ENCODE peak calls at places on chromosomes 6 and 20, in seven cellular contexts. R is astrocyte of the spinal cord, S is Calu3, O is heart right ventricle, L is kidney, W is glutamatergic neuron, Y is suprapubic skin. E is an unnamed sample.

GRCh38 chr6:44237813-44238433 is 9.0 kb upstream of the HSP90AB1 start:
- DNase-seq in R (peak), S (peak), O (peak), L (peak), W (peak), Y (no peak), E (peak)

GRCh38 chr6:97630592-97630991 is 347.6 kb upstream of the MMS22L start:
- DNase-seq in R (peak), S (no peak), O (no peak), L (no peak), W (no peak), Y (no peak), E (no peak)

GRCh38 chr6:79601020-79601609 is 30.0 kb upstream of the SH3BGRL2 start:
- DNase-seq in R (peak), S (peak), O (no peak), L (no peak), W (no peak), Y (no peak), E (no peak)

GRCh38 chr6:13297391-13297790 is 30.9 kb downstream of the TBC1D7 start:
- DNase-seq in R (no peak), S (no peak), O (no peak), L (no peak), W (no peak), Y (peak), E (no peak)

GRCh38 chr20:38791940-38792339 is 13.6 kb upstream of the PPP1R16B start:
- DNase-seq in R (no peak), S (no peak), O (no peak), L (no peak), W (no peak), Y (no peak), E (no peak)

GRCh38 chr20:61589055-61589385 is 337.0 kb downstream of the CDH4 start:
- DNase-seq in R (peak), S (no peak), O (no peak), L (no peak), W (no peak), Y (no peak), E (no peak)

GRCh38 chr20:44120676-44121425 is 66.1 kb downstream of the JPH2 start:
- DNase-seq in R (no peak), S (no peak), O (no peak), L (no peak), W (no peak), Y (no peak), E (no peak)

GRCh38 chr6:13101985-13102384 is 226.4 kb downstream of the TBC1D7 start:
- DNase-seq in R (no peak), S (no peak), O (no peak), L (no peak), W (no peak), Y (no peak), E (no peak)

DNA sequence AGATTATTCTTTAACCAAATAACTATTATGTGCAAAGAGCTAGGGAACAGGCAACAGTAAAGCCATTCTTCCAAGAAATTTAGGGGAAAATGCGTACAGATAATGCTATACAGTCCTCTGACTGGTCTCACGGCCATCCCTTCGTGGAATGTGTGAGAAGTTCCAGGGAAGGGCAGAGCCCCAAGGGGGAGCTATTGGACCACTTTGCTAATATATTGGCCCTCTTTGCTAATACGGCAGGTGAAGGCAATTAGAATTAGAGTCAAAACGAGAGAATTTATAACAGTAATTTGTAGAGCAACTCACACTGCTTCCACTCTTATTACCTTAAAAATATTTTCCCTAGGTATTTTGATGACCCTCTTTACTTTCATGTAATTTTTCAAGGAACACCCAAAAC is 140.4 kb downstream of the IMPG1 start:
- DNase-seq in R (peak), S (peak), O (no peak), L (no peak), W (peak), Y (no peak), E (no peak)
- TF ChIP-seq CTCF in R (peak), S (peak), O (peak), L (peak), W (peak), Y (no peak), E (peak)

GRCh38 chr20:45308078-45308778 is at the start of gene MATN4:
- DNase-seq in R (no peak), S (peak), O (peak), L (no peak), W (no peak), Y (no peak), E (no peak)
- TF ChIP-seq CTCF in R (no peak), S (no peak), O (no peak), L (no peak), W (no peak), Y (no peak), E (no peak)

GRCh38 chr20:35771689-35772562 is at the start of gene PHF20:
- DNase-seq in R (peak), S (peak), O (peak), L (peak), W (peak), Y (peak), E (peak)
- TF ChIP-seq CTCF in R (no peak), S (no peak), O (no peak), L (no peak), W (no peak), Y (peak), E (no peak)

GRCh38 chr6:100678027-100678426 is 203.1 kb downstream of the ASCC3 start:
- DNase-seq in R (peak), S (no peak), O (no peak), L (no peak), W (no peak), Y (no peak), E (no peak)
- TF ChIP-seq CTCF in R (no peak), S (no peak), O (no peak), L (no peak), W (no peak), Y (no peak), E (peak)

DNA sequence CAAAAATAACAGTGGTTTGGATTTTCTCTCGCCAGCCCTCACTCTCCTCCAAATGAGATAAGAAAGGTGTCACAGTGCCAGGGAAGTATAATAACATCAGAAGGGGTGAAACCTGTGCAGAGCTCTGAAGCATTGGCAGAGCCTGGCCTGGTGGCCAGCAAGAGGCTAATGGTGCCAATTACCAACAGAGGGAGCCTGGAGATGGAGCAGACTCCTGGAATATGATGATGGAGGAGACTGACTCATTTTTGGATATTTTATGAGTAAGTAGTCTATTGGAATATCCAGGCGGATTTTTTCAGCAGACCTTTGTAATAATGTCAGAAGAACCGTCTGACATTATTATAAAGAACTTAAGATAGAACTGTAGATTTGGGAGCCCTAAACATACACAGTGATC is 442.6 kb upstream of the MARCKS start:
- DNase-seq in R (peak), S (peak), O (peak), L (no peak), W (peak), Y (no peak), E (no peak)
- TF ChIP-seq CTCF in R (peak), S (peak), O (peak), L (peak), W (no peak), Y (peak), E (peak)

DNA sequence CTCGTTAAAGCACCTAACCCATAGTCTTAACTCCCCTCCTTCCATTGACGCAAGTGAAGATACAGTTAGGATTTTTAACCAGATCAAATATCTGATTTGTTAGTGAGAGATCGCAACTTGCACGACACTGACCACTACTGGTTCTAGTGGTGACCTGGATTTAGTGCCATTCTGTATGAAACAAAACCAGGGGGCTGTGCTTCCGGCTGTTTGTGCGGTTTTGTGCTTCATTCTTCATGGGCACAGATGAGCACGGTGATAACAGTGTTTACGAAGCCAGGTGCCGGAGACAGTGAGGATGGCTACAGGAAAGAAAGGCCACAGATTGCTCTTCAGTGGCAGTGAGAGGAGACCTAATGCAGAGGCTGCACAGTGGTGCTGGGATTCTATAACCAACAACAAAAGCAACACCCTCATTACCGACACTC is 75.5 kb downstream of the NOL4L start:
- DNase-seq in R (no peak), S (no peak), O (no peak), L (peak), W (peak), Y (no peak), E (no peak)
- TF ChIP-seq CTCF in R (peak), S (no peak), O (no peak), L (peak), W (no peak), Y (no peak), E (peak)

GRCh38 chr6:168150551-168151444 is 71.8 kb upstream of the FRMD1 start:
- DNase-seq in R (no peak), S (peak), O (no peak), L (peak), W (peak), Y (peak), E (peak)
- TF ChIP-seq CTCF in R (peak), S (peak), O (peak), L (peak), W (no peak), Y (no peak), E (peak)

GRCh38 chr20:2210646-2211556 is 84.9 kb upstream of the TGM3 start:
- DNase-seq in R (peak), S (no peak), O (peak), L (no peak), W (no peak), Y (no peak), E (no peak)
- TF ChIP-seq CTCF in R (no peak), S (no peak), O (no peak), L (no peak), W (no peak), Y (no peak), E (no peak)